ENCODE peak calls at places on chromosomes 7 and 10, in four cellular contexts. One of them, this sample, is unnamed.

GRCh38 chr7:2054927-2055326 is 177.8 kb downstream of the MAD1L1 start:
- DNase-seq in heart left ventricle: no peak
- DNase-seq in ovary: no peak
- DNase-seq in H54: no peak
- DNase-seq in this sample: no peak

GRCh38 chr10:11881477-11882417 is 58.6 kb downstream of the PROSER2 start:
- DNase-seq in heart left ventricle: no peak
- DNase-seq in H54: peak
- DNase-seq in ovary: no peak
- DNase-seq in this sample: peak

GRCh38 chr10:75498866-75499265 is 67.4 kb downstream of the LRMDA start:
- DNase-seq in H54: no peak
- DNase-seq in heart left ventricle: no peak
- DNase-seq in ovary: no peak
- DNase-seq in this sample: no peak

GRCh38 chr10:35705671-35706070 is 63.6 kb upstream of the FZD8 start:
- DNase-seq in heart left ventricle: no peak
- DNase-seq in H54: no peak
- DNase-seq in ovary: no peak
- DNase-seq in this sample: no peak

GRCh38 chr10:92486637-92487036 is 87.3 kb downstream of the IDE start:
- DNase-seq in H54: no peak
- DNase-seq in ovary: no peak
- DNase-seq in heart left ventricle: no peak
- DNase-seq in this sample: peak

GRCh38 chr7:79622781-79623180 is 169.3 kb upstream of the MAGI2 start:
- DNase-seq in ovary: no peak
- DNase-seq in H54: no peak
- DNase-seq in heart left ventricle: no peak
- DNase-seq in this sample: no peak

GRCh38 chr7:89311886-89312285 is 516.3 kb upstream of the TEX47 start:
- DNase-seq in H54: no peak
- DNase-seq in heart left ventricle: no peak
- DNase-seq in ovary: no peak
- DNase-seq in this sample: no peak

GRCh38 chr7:80637911-80638765 is at the start of gene CD36:
- DNase-seq in heart left ventricle: no peak
- DNase-seq in H54: no peak
- DNase-seq in ovary: no peak
- DNase-seq in this sample: peak

GRCh38 chr7:113652501-113652900 is 266.3 kb downstream of the PPP1R3A start:
- DNase-seq in ovary: no peak
- DNase-seq in heart left ventricle: no peak
- DNase-seq in H54: no peak
- DNase-seq in this sample: no peak

GRCh38 chr7:22633954-22634474 is 93.0 kb upstream of the IL6 start:
- DNase-seq in H54: no peak
- DNase-seq in ovary: no peak
- DNase-seq in heart left ventricle: no peak
- DNase-seq in this sample: no peak

GRCh38 chr7:3043544-3044395 is at the start of gene CARD11:
- DNase-seq in heart left ventricle: no peak
- DNase-seq in ovary: no peak
- DNase-seq in H54: peak
- DNase-seq in this sample: no peak

GRCh38 chr10:42958142-42958868 is 118.6 kb upstream of the RET start:
- DNase-seq in heart left ventricle: peak
- DNase-seq in ovary: no peak
- DNase-seq in H54: no peak
- DNase-seq in this sample: no peak

GRCh38 chr7:114922151-114922651 is 307 bp downstream of the MDFIC start:
- DNase-seq in heart left ventricle: peak
- DNase-seq in H54: peak
- DNase-seq in ovary: peak
- DNase-seq in this sample: no peak

GRCh38 chr10:70909326-70909935 is 21.1 kb upstream of the PCBD1 start:
- DNase-seq in ovary: no peak
- DNase-seq in H54: no peak
- DNase-seq in heart left ventricle: peak
- DNase-seq in this sample: no peak

GRCh38 chr10:132868995-132869394 is 73.4 kb downstream of the CFAP46 start:
- DNase-seq in heart left ventricle: peak
- DNase-seq in ovary: no peak
- DNase-seq in H54: no peak
- DNase-seq in this sample: no peak

GRCh38 chr10:119211176-119211575 is 3.8 kb downstream of the GRK5 start:
- DNase-seq in heart left ventricle: no peak
- DNase-seq in ovary: no peak
- DNase-seq in H54: no peak
- DNase-seq in this sample: no peak

GRCh38 chr10:1150638-1150955 is 94.4 kb downstream of the WDR37 start:
- DNase-seq in ovary: no peak
- DNase-seq in H54: no peak
- DNase-seq in heart left ventricle: no peak
- DNase-seq in this sample: no peak

GRCh38 chr7:157944051-157944450 is 607.2 kb downstream of the DNAJB6 start:
- DNase-seq in ovary: no peak
- DNase-seq in heart left ventricle: no peak
- DNase-seq in H54: no peak
- DNase-seq in this sample: no peak

GRCh38 chr7:8509601-8510000 is 76.2 kb downstream of the NXPH1 start:
- DNase-seq in heart left ventricle: no peak
- DNase-seq in ovary: no peak
- DNase-seq in H54: no peak
- DNase-seq in this sample: no peak

GRCh38 chr7:108178393-108178792 is 48.2 kb upstream of the LAMB4 start:
- DNase-seq in H54: no peak
- DNase-seq in heart left ventricle: no peak
- DNase-seq in ovary: no peak
- DNase-seq in this sample: no peak

GRCh38 chr7:46663025-46663424 is 742.0 kb upstream of the IGFBP3 start:
- DNase-seq in H54: no peak
- DNase-seq in ovary: no peak
- DNase-seq in heart left ventricle: no peak
- DNase-seq in this sample: no peak

GRCh38 chr10:102467971-102468438 is 16.7 kb upstream of the C10orf95 start:
- DNase-seq in ovary: no peak
- DNase-seq in H54: no peak
- DNase-seq in heart left ventricle: no peak
- DNase-seq in this sample: no peak

GRCh38 chr7:32518534-32519140 is 23.3 kb downstream of the AVL9 start:
- DNase-seq in H54: no peak
- DNase-seq in ovary: no peak
- DNase-seq in heart left ventricle: no peak
- DNase-seq in this sample: peak

GRCh38 chr10:44295619-44296222 is 89.2 kb downstream of the CXCL12 start:
- DNase-seq in heart left ventricle: no peak
- DNase-seq in H54: no peak
- DNase-seq in ovary: no peak
- DNase-seq in this sample: no peak

GRCh38 chr7:105209870-105210269 is 178.9 kb downstream of the SRPK2 start:
- DNase-seq in heart left ventricle: no peak
- DNase-seq in ovary: no peak
- DNase-seq in H54: no peak
- DNase-seq in this sample: no peak

GRCh38 chr10:6401562-6402348 is 178.3 kb downstream of the PRKCQ start:
- DNase-seq in heart left ventricle: peak
- DNase-seq in H54: peak
- DNase-seq in ovary: peak
- DNase-seq in this sample: peak

GRCh38 chr10:5762531-5762930 is 50.7 kb downstream of the GDI2 start:
- DNase-seq in heart left ventricle: no peak
- DNase-seq in H54: no peak
- DNase-seq in ovary: no peak
- DNase-seq in this sample: no peak

GRCh38 chr7:25852249-25852994 is 299.6 kb upstream of the NFE2L3 start:
- DNase-seq in H54: no peak
- DNase-seq in heart left ventricle: no peak
- DNase-seq in ovary: peak
- DNase-seq in this sample: no peak

GRCh38 chr7:70416611-70417010 is 715.3 kb upstream of the GALNT17 start:
- DNase-seq in heart left ventricle: no peak
- DNase-seq in ovary: no peak
- DNase-seq in H54: no peak
- DNase-seq in this sample: no peak

DNA sequence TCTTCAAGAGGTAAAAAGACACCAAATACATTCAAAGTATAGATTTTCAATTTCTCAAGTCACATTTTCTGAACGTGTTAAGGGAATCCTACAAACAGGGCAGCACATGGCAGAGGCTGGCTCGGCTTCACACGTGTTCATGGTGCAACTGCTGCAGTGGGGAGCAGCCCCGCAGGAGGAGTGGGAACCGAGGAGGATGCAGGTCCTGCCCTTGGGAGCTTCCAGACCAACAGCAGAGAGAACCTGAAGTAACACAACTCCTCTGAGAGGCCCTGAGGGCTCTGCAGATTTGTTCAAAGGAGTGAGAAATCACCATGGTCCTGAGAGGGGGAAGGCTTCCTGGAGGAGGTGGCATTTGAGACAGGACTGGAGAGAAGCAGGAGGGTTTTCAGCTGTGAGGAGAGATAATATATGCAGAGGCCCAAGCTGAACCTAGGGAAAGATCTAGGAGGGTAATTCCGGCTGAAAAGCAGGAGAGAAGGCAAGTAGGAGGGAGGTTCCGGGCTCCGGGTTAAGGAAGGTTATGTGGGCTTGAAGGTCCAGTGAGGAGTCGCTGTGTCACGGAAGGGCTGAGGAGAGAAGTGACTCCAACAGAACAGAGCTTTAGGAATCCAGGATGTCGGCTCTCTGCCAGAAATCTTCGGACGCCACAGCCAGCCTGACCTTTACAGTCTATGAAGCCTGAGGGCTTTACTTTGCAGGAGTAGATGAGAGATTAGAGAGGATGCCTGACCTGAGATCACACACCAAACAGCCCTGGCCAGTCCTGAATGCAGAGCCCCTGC is 77.5 kb downstream of the GPR26 start:
- DNase-seq in H54: no peak
- DNase-seq in ovary: no peak
- DNase-seq in heart left ventricle: peak
- DNase-seq in this sample: no peak
- TF ChIP-seq POLR2A in H54: no peak
- TF ChIP-seq POLR2A in ovary: no peak
- TF ChIP-seq POLR2A in heart left ventricle: no peak
- TF ChIP-seq POLR2A in this sample: no peak

GRCh38 chr10:96043157-96043894 is at the start of gene CCNJ:
- DNase-seq in ovary: peak
- DNase-seq in H54: peak
- DNase-seq in heart left ventricle: peak
- DNase-seq in this sample: peak
- TF ChIP-seq POLR2A in ovary: peak
- TF ChIP-seq POLR2A in H54: peak
- TF ChIP-seq POLR2A in heart left ventricle: peak
- TF ChIP-seq POLR2A in this sample: peak

DNA sequence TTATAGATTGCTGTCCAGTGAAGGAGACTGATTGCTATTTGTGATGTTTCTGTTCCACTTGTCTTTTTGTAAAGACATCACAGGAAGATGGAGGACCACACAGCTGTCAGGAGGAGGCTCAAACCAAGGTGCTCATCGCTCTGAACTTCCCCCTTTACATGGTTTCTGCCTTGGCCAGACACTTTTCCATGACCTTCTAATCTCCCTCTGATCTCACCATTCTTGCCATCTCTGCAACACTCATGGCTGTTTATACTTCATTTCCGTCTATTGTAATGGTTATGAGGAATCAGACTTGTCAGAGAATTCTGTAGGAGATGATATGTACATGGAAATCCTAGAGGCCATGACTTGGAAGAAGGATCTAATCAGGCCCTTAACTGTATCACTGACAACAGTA is 1.7 kb upstream of the TAS2R5 start:
- DNase-seq in H54: no peak
- DNase-seq in ovary: no peak
- DNase-seq in heart left ventricle: no peak
- DNase-seq in this sample: no peak
- TF ChIP-seq POLR2A in H54: no peak
- TF ChIP-seq POLR2A in ovary: no peak
- TF ChIP-seq POLR2A in heart left ventricle: no peak
- TF ChIP-seq POLR2A in this sample: no peak

DNA sequence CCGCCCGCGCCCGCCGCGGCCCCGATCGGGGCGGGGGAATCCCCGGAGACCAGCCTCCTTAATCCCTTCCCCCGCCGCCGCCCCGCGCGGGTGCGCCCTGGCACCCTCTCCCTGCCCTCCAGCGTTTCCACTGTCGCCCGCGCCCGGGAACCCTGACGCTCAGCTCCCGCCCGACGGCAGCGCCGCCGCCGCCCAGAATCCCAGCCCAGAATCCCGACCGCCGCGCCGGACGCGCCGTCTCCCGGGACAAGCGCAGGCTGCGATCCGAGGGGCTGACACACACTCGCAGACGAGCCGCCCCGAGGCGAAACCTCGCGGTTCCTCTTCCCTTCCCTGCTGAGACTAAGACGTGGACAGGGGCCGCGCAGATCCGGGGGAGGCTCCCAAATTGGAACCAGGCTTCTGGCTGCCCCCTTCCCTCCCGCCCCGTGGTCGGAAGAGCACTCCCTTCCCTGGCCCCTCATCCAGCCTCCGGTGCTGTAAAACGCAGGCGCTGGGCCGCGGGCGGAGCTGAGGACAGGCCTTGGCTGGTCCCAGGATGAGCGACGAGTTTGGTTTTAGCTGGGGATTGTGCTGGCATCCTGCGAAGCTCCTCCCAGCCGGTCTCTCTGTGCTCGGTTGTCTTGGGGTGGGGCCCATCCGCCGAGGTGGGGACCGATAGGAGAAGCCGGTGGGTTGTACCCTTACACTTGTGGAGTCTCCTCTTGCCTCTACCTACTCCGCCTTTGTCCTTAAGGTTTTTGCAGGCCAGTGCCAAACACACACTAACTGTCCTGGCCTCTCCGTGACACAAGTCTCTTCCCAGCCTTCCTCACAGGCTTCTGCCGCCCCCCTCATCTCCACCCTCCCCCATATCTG is 1.1 kb downstream of the MARVELD1 start:
- DNase-seq in H54: peak
- DNase-seq in ovary: peak
- DNase-seq in heart left ventricle: peak
- DNase-seq in this sample: peak
- TF ChIP-seq POLR2A in H54: peak
- TF ChIP-seq POLR2A in ovary: peak
- TF ChIP-seq POLR2A in heart left ventricle: peak
- TF ChIP-seq POLR2A in this sample: no peak

GRCh38 chr7:135147899-135148721 is at the start of gene TMEM140:
- DNase-seq in heart left ventricle: no peak
- DNase-seq in ovary: peak
- DNase-seq in H54: no peak
- DNase-seq in this sample: peak
- TF ChIP-seq POLR2A in heart left ventricle: peak
- TF ChIP-seq POLR2A in ovary: peak
- TF ChIP-seq POLR2A in H54: no peak
- TF ChIP-seq POLR2A in this sample: peak

This sample was measured in erythroblast.